ENCODE peak calls at places on chromosomes 11 and 22, in six cellular contexts. Z is HepG2, M is H1, T is ovary, F is esophagus squamous epithelium, E is endothelial cell of umbilical vein. J is an unnamed sample.

GRCh38 chr11:1740786-1741530 is 9.4 kb downstream of the IFITM10 start:
- DNase-seq in M (no peak), F (no peak), E (no peak), Z (no peak), T (no peak), J (peak)

GRCh38 chr11:117950999-117951961 is 22.1 kb upstream of the TMPRSS13 start:
- DNase-seq in E (no peak), T (no peak), Z (no peak), M (no peak), F (no peak), J (no peak)

GRCh38 chr11:47688101-47688500 is 27.1 kb downstream of the AGBL2 start:
- DNase-seq in F (no peak), T (no peak), E (no peak), Z (no peak), M (no peak), J (no peak)

GRCh38 chr22:30611197-30611596 is 4.2 kb downstream of the TCN2 start:
- DNase-seq in M (no peak), T (no peak), E (no peak), F (no peak), Z (no peak), J (no peak)

GRCh38 chr11:71249301-71249700 is 3.1 kb downstream of the SHANK2 start:
- DNase-seq in M (no peak), F (no peak), T (no peak), E (no peak), Z (no peak), J (no peak)

GRCh38 chr22:25027052-25027525 is 74.6 kb downstream of the KIAA1671 start:
- DNase-seq in Z (no peak), E (no peak), F (no peak), T (no peak), M (no peak), J (no peak)

GRCh38 chr11:25794804-25795203 is 537.1 kb upstream of the ANO3 start:
- DNase-seq in T (no peak), M (no peak), F (no peak), E (no peak), Z (no peak), J (no peak)

GRCh38 chr22:32991353-32992115 is 66.6 kb downstream of the SYN3 start:
- DNase-seq in E (no peak), Z (no peak), M (no peak), T (no peak), F (no peak), J (no peak)

GRCh38 chr22:39309364-39309861 is 10.0 kb downstream of the RPL3 start:
- DNase-seq in M (no peak), F (no peak), E (no peak), Z (no peak), T (no peak), J (no peak)

GRCh38 chr22:29202231-29203192 is 3.2 kb upstream of the EMID1 start:
- DNase-seq in T (no peak), E (peak), F (no peak), Z (peak), M (no peak), J (peak)

GRCh38 chr11:48063424-48063978 is 83.1 kb downstream of the PTPRJ start:
- DNase-seq in E (peak), T (peak), M (no peak), F (no peak), Z (no peak), J (peak)

GRCh38 chr22:25748704-25749103 is 6.7 kb downstream of the MYO18B start:
- DNase-seq in T (no peak), M (no peak), Z (peak), F (no peak), E (no peak), J (no peak)

GRCh38 chr11:132840220-132840619 is 692.1 kb downstream of the OPCML start:
- DNase-seq in E (no peak), M (no peak), F (no peak), T (no peak), Z (no peak), J (no peak)

GRCh38 chr11:96339704-96340554 is 3.1 kb downstream of the MAML2 start:
- DNase-seq in T (peak), F (no peak), Z (no peak), M (no peak), E (no peak), J (no peak)

GRCh38 chr22:23789121-23789520 is 2.4 kb downstream of the SMARCB1 start:
- DNase-seq in M (no peak), F (no peak), Z (no peak), E (no peak), T (no peak), J (no peak)

GRCh38 chr22:35549338-35549737 is 8.7 kb downstream of the RASD2 start:
- DNase-seq in F (no peak), Z (no peak), M (no peak), T (peak), E (no peak), J (no peak)

GRCh38 chr22:45475876-45476514 is 26.7 kb upstream of the FBLN1 start:
- DNase-seq in M (no peak), T (no peak), F (no peak), E (no peak), Z (no peak), J (no peak)

GRCh38 chr22:17501679-17502285 is 61.5 kb upstream of the SLC25A18 start:
- DNase-seq in Z (peak), T (peak), F (no peak), M (no peak), E (peak), J (no peak)

GRCh38 chr22:37628830-37629229 is 10.6 kb upstream of the SH3BP1 start:
- DNase-seq in T (no peak), E (no peak), M (no peak), F (no peak), Z (no peak), J (no peak)
- TF ChIP-seq POLR2A in T (no peak), E (no peak), M (no peak), F (no peak), Z (no peak), J (no peak)

DNA sequence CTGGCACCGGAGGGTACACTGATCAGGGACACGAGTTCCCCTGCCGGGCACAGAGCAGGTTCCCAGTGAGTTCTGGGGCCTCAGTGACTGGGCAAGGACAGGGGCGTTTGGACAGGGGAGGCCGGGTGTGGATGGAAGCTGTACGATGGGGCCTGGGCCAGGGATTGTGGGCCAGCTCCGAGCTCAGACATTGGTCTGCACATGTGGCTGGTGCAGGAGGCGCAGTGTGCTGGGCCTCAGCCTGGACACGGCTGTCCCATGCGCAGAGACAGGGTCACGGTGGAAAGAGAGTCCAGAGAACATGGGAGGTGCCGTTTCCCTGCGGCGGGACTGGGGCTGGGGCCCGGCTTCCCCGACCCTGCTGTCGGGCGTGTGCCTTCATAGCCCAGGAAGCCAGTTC is 60.7 kb downstream of the CDKN1C start:
- DNase-seq in T (peak), Z (no peak), M (no peak), E (no peak), F (no peak), J (peak)
- H3K27ac ChIP-seq in T (peak), Z (no peak), M (no peak), E (no peak), F (peak), J (peak)

GRCh38 chr11:72814139-72814830 is at the start of gene ATG16L2:
- DNase-seq in F (peak), E (peak), M (peak), T (peak), Z (peak), J (peak)
- TF ChIP-seq CTCF in F (peak), E (no peak), M (no peak), T (peak), Z (peak), J (no peak)

GRCh38 chr11:65454696-65455456 is 32.3 kb downstream of the NEAT1 start:
- DNase-seq in T (peak), E (peak), M (peak), F (no peak), Z (peak), J (peak)
- TF ChIP-seq POLR2A in T (peak), E (peak), M (peak), F (no peak), Z (peak), J (peak)

GRCh38 chr11:77473801-77474508 is at the start of gene PAK1:
- DNase-seq in T (peak), Z (peak), E (peak), F (peak), M (peak), J (peak)
- H3K27ac ChIP-seq in T (peak), Z (no peak), E (no peak), F (peak), M (peak), J (peak)

GRCh38 chr11:130161441-130161840 is 1.9 kb downstream of the ST14 start:
- DNase-seq in Z (no peak), E (no peak), F (no peak), T (no peak), M (no peak), J (no peak)

GRCh38 chr11:130164221-130164570 is 4.6 kb downstream of the ST14 start:
- DNase-seq in E (no peak), M (no peak), T (no peak), F (no peak), Z (no peak), J (no peak)

GRCh38 chr11:130165601-130166456 is 6.2 kb downstream of the ST14 start:
- DNase-seq in Z (no peak), M (no peak), E (no peak), F (no peak), T (no peak), J (no peak)

GRCh38 chr11:130162733-130163132 is 3.2 kb downstream of the ST14 start:
- DNase-seq in T (no peak), M (no peak), F (no peak), Z (no peak), E (no peak), J (no peak)

DNA sequence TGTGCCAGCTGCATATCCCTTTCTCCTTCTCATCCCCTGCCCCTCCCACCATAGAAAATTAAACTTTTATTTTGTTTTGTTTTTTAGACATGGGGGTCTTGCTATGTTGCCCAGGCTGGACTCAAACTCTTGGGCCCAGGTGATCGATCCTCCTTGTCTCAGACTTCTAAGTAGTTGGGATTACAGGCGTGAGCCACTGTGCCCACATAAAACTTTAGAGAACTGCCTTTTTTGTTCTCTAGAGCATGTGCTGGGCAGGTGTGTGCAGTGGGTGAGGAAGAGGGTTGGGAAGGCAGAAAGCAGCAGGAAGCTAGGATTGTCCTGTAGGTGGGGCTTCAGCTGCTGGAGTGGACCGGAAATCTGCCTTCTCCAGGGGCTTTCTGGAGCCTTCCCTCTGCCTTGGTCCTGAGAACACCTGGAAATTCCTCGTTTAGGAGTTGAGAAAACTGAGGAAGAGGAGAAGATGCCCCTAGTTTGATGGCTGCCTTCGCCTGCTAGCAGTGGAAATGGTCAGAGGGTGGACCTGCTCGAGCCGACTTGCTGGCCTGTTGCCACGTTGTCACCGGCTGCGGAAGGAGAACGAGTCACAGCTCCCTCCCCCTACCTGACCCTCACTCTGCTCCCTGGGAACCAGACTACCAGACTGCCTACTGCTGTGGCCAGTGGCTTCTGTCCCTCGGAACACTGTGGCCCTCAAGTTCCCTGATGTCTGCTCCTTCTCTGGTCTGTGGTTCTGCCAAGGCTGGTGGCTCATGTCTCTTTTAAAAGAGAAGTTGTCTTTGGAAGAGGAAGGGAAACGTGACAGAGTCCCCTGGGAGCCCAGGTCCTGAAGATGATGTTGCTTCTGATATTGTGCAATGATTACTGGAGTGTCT is 4.0 kb downstream of the ST14 start:
- DNase-seq in E (no peak), F (no peak), M (no peak), Z (peak), T (no peak), J (no peak)
- TF ChIP-seq CTCF in E (no peak), F (no peak), M (peak), Z (peak), T (no peak), J (no peak)

GRCh38 chr11:32088117-32088941 is 2.5 kb upstream of the RCN1 start:
- DNase-seq in T (peak), F (no peak), M (no peak), E (peak), Z (no peak), J (peak)

GRCh38 chr11:32087602-32088001 is 3.3 kb upstream of the RCN1 start:
- DNase-seq in Z (no peak), M (no peak), T (no peak), E (no peak), F (no peak), J (no peak)

GRCh38 chr11:32094931-32095330 is 4.1 kb downstream of the RCN1 start:
- DNase-seq in Z (no peak), T (no peak), M (no peak), E (no peak), F (no peak), J (no peak)

GRCh38 chr11:32092581-32093170 is 1.8 kb downstream of the RCN1 start:
- DNase-seq in M (no peak), E (no peak), Z (peak), T (no peak), F (no peak), J (no peak)

GRCh38 chr11:32090774-32091370 is at the start of gene RCN1:
- DNase-seq in M (peak), Z (peak), E (peak), F (no peak), T (peak), J (peak)
- TF ChIP-seq POLR2A in M (peak), Z (no peak), E (peak), F (no peak), T (no peak), J (peak)

DNA sequence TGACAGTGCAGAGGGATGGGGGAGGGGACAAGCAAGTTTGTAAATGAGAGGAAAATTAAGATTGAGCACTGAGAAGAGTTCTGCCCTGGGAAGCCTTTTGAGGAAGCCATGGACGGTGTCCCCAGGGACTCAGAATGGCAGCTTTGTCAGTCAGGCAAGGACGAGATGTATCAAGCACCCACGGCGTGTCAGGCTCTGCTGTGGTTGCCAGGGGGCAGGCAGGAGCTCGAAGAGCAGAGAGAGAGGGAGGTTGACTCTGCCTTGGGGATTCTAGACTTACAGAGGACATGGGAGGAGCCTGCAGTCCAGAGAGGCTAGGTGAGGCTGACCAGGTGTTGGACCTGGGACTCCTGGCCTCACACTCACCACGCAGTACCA is 29.1 kb upstream of the SYT7 start:
- DNase-seq in Z (no peak), M (no peak), T (no peak), E (no peak), F (no peak), J (no peak)
- H3K27ac ChIP-seq in Z (no peak), M (no peak), T (no peak), E (no peak), F (no peak), J (no peak)

J was measured in uterus.